ENCODE peak calls at places on chromosome 6, in five cellular contexts. K, X, M, T and U are unnamed samples.
A peak's percentile ranks its signal among the peaks of the same experiment; 100 is the strongest.

GRCh38 chr6:105911106-105911629 is 175.0 kb upstream of the PRDM1 start:
- DNase-seq in K (no peak), X (no peak), T (no peak), M (no peak), U (no peak)

GRCh38 chr6:44056392-44057237 is 70.6 kb downstream of the MRPL14 start:
- DNase-seq in K (peak; percentile 85), T (peak; percentile 87), M (peak; percentile 66), X (peak; percentile 93), U (no peak)

GRCh38 chr6:19472850-19473249 is 364.3 kb upstream of the ID4 start:
- DNase-seq in T (no peak), X (peak; percentile 8), M (no peak), K (peak; percentile 13), U (peak; percentile 26)

GRCh38 chr6:105482227-105482839 is 79.5 kb upstream of the PREP start:
- DNase-seq in T (peak; percentile 43), X (peak; percentile 68), K (peak; percentile 77), M (peak; percentile 19), U (peak; percentile 32)

GRCh38 chr6:3769610-3770009 is 18.1 kb upstream of the PXDC1 start:
- DNase-seq in X (peak; percentile 67), M (peak; percentile 67), K (peak; percentile 75), T (peak; percentile 42), U (no peak)

GRCh38 chr6:108739496-108740330 is 108.5 kb upstream of the ARMC2 start:
- DNase-seq in M (no peak), X (peak; percentile 38), T (peak; percentile 81), K (peak; percentile 53), U (no peak)

GRCh38 chr6:35955071-35955470 is 34.2 kb upstream of the SRPK1 start:
- DNase-seq in M (peak; percentile 42), X (peak; percentile 86), K (no peak), T (peak; percentile 39), U (no peak)

GRCh38 chr6:53168516-53169257 is 20.0 kb upstream of the GCM1 start:
- DNase-seq in K (peak; percentile 64), X (peak; percentile 56), M (peak; percentile 47), T (peak; percentile 90), U (no peak)

GRCh38 chr6:147509900-147510299 is 1.4 kb downstream of the SAMD5 start:
- DNase-seq in X (no peak), M (no peak), T (no peak), K (no peak), U (no peak)

GRCh38 chr6:65787787-65788186 is 80.8 kb upstream of the EYS start:
- DNase-seq in K (no peak), M (no peak), T (no peak), X (no peak), U (no peak)

GRCh38 chr6:63928613-63929012 is 293.0 kb downstream of the PHF3 start:
- DNase-seq in T (no peak), K (no peak), M (no peak), X (no peak), U (no peak)

GRCh38 chr6:88403486-88403885 is 237.3 kb upstream of the CNR1 start:
- DNase-seq in X (no peak), T (peak; percentile 4), M (peak; percentile 6), K (peak; percentile 38), U (no peak)

GRCh38 chr6:123769431-123769830 is 34.2 kb upstream of the NKAIN2 start:
- DNase-seq in X (no peak), M (no peak), T (no peak), K (no peak), U (no peak)

GRCh38 chr6:113997106-113997505 is 26.2 kb upstream of the HDAC2 start:
- DNase-seq in M (peak; percentile 82), X (peak; percentile 85), K (peak; percentile 79), T (peak; percentile 92), U (no peak)

GRCh38 chr6:27839303-27840081 is 72.7 kb downstream of the OR2B2 start:
- DNase-seq in K (peak; percentile 76), T (peak; percentile 91), M (peak; percentile 64), X (peak; percentile 96), U (no peak)

GRCh38 chr6:45965787-45966186 is 49.9 kb downstream of the CLIC5 start:
- DNase-seq in T (peak; percentile 84), M (peak; percentile 55), K (peak; percentile 76), X (peak; percentile 15), U (no peak)

GRCh38 chr6:3844097-3844463 is 5.1 kb upstream of the FAM50B start:
- DNase-seq in T (peak; percentile 84), K (peak; percentile 39), M (peak; percentile 68), X (peak; percentile 69), U (no peak)

GRCh38 chr6:108801331-108801730 is 46.9 kb upstream of the ARMC2 start:
- DNase-seq in T (no peak), K (no peak), M (no peak), X (no peak), U (no peak)

GRCh38 chr6:113607821-113608545 is 249.2 kb upstream of the MARCKS start:
- DNase-seq in K (no peak), X (no peak), T (no peak), M (no peak), U (no peak)